ENCODE peak calls at places on chromosomes 11 and 22, in four cellular contexts. Y is GM12878, T is K562, K is HepG2. I is an unnamed sample.

GRCh38 chr11:74604311-74604710 is 11.9 kb downstream of the POLD3 start:
- DNase-seq in Y (no peak), K (no peak), T (no peak), I (no peak)

GRCh38 chr11:69173326-69173725 is 17.6 kb downstream of the SMIM38 start:
- DNase-seq in Y (no peak), T (no peak), K (no peak), I (no peak)

GRCh38 chr11:70073188-70073817 is 4.8 kb upstream of the ANO1 start:
- DNase-seq in K (no peak), T (no peak), Y (no peak), I (peak)

GRCh38 chr11:16917941-16918340 is 96.3 kb downstream of the PLEKHA7 start:
- DNase-seq in T (no peak), K (no peak), Y (no peak), I (no peak)

GRCh38 chr11:119771210-119771770 is 42.3 kb upstream of the NECTIN1 start:
- DNase-seq in K (no peak), Y (no peak), T (no peak), I (no peak)

GRCh38 chr11:126229782-126230540 is 18.4 kb downstream of the FAM118B start:
- DNase-seq in T (no peak), K (no peak), Y (no peak), I (no peak)

GRCh38 chr11:69884286-69884685 is 65.1 kb upstream of the FGF3 start:
- DNase-seq in Y (no peak), T (no peak), K (no peak), I (no peak)

GRCh38 chr11:120403966-120404365 is 67.8 kb downstream of the ARHGEF12 start:
- DNase-seq in Y (no peak), T (no peak), K (no peak), I (no peak)

GRCh38 chr11:111309516-111309915 is 11.2 kb downstream of the POU2AF3 start:
- DNase-seq in T (no peak), K (no peak), Y (no peak), I (no peak)

GRCh38 chr22:36510384-36510783 is 3.5 kb upstream of the FOXRED2 start:
- DNase-seq in Y (no peak), T (no peak), K (no peak), I (no peak)

GRCh38 chr11:108601150-108601549 is 7.6 kb upstream of the EXPH5 start:
- DNase-seq in Y (no peak), K (no peak), T (no peak), I (no peak)

GRCh38 chr11:35257287-35257686 is 118.3 kb downstream of the CD44 start:
- DNase-seq in Y (peak), K (no peak), T (no peak), I (no peak)

GRCh38 chr11:130908770-130909625 is 7.3 kb downstream of the SNX19 start:
- DNase-seq in K (no peak), Y (no peak), T (no peak), I (no peak)

GRCh38 chr22:41341990-41342389 is 39.8 kb upstream of the TEF start:
- DNase-seq in Y (peak), T (no peak), K (no peak), I (no peak)

GRCh38 chr11:59025097-59025496 is 61.0 kb upstream of the GLYATL1B start:
- DNase-seq in Y (no peak), K (peak), T (no peak), I (no peak)

GRCh38 chr22:20750461-20751184 is 23.3 kb upstream of the SERPIND1 start:
- DNase-seq in T (peak), K (no peak), Y (peak), I (no peak)

GRCh38 chr11:12803086-12803826 is 129.0 kb downstream of the TEAD1 start:
- DNase-seq in K (no peak), Y (no peak), T (no peak), I (no peak)

GRCh38 chr11:77776455-77776854 is 44.1 kb downstream of the RSF1 start:
- DNase-seq in K (peak), T (peak), Y (no peak), I (no peak)

GRCh38 chr22:24315367-24315781 is 44.7 kb downstream of the SPECC1L start:
- DNase-seq in T (no peak), K (peak), Y (no peak), I (no peak)

GRCh38 chr11:46675288-46675851 is 25.0 kb downstream of the ARHGAP1 start:
- DNase-seq in K (peak), Y (no peak), T (no peak), I (no peak)

GRCh38 chr11:75471134-75471943 is 38.3 kb upstream of the KLHL35 start:
- DNase-seq in T (no peak), K (no peak), Y (no peak), I (no peak)

GRCh38 chr11:113949891-113950290 is 25.0 kb upstream of the HTR3A start:
- DNase-seq in T (no peak), Y (no peak), K (no peak), I (no peak)
- TF ChIP-seq CBX5 in T (no peak), Y (no peak), K (no peak), I (no peak)

DNA sequence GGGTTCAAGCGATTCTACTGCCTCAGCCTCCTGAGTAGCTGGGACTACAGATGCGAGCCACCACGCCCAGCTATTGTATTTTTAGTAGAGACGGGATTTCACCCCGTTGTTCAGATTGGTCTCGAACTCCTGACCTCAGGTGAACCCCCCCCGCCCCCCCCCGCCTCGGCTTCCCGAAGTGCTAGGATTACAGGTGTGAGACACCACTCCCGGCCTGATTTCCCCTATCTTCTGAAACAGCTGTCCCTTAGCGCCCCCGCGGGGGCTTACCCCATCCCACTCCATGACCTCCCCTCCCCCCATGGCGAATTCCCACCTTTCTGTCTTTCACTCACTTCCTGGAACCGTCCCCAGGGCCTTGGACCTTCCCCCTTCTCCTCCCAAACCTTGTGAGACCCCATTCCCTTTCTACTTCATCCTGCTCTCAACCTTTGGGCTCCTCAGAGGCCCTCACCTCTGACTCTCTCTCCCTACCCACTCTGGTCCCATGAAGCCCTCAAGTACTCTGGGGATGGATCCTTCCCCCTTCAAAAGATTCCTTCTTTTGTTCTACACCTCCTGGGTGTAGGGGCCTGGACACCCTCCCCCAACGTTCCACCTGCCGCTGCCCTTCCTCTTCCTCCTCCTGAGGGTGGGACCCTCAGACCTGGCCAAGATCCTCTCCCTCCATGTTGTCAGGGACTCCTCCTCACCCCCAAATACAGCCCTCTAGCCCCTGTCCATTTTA is 936 bp downstream of the PRDX5 start:
- DNase-seq in T (peak), Y (no peak), K (no peak), I (no peak)
- H2AFZ ChIP-seq in T (no peak), Y (no peak), K (no peak), I (no peak)

GRCh38 chr11:104222464-104222863 is 58.5 kb upstream of the PDGFD start:
- DNase-seq in T (no peak), K (no peak), Y (no peak), I (no peak)
- TF ChIP-seq CBX5 in T (no peak), K (no peak), Y (no peak), I (no peak)

GRCh38 chr11:9136731-9137130 is 45.3 kb upstream of the SCUBE2 start:
- DNase-seq in T (no peak), K (no peak), Y (no peak), I (no peak)

GRCh38 chr11:9138612-9139579 is 47.5 kb upstream of the SCUBE2 start:
- DNase-seq in T (no peak), K (peak), Y (no peak), I (peak)

GRCh38 chr11:9138133-9138453 is 46.7 kb upstream of the SCUBE2 start:
- DNase-seq in T (no peak), Y (no peak), K (no peak), I (no peak)

GRCh38 chr11:9139628-9140357 is 48.4 kb upstream of the SCUBE2 start:
- DNase-seq in T (no peak), Y (no peak), K (no peak), I (no peak)

GRCh38 chr11:9137293-9138132 is 46.1 kb upstream of the SCUBE2 start:
- DNase-seq in Y (peak), K (peak), T (peak), I (peak)
- H2AFZ ChIP-seq in Y (no peak), K (no peak), T (no peak), I (no peak)

DNA sequence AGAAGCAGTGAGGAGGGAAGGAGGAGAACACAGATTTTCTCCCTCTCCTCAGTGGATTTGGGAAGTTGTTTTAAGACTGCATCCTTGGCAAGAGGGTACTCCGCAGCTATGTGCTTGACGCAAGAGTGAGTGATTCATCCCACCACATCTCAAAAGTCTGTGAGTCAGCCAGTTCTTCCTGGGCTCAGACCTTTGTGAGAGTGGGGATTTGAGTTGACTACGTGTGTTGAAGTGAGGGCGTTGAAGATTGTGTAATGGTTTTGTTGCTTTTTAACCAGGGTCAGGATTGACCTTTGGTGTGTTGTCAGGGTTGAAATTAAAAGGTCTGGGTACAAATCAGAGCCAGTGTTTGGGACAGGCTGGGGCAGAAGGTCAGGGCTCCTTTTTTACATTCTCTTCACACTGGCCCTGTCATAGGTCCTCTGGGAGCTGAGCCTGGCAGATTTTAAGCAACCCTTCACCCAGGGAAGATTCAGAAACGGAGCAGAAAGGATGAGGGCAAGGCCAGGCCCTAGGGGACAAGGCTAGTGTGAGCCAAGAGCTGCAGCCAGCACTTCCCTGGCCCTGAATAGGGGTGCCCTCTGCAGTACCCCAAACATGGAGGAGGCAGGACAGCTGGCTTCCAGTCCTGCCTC is 4.2 kb upstream of the C11orf86 start:
- DNase-seq in Y (no peak), K (peak), T (peak), I (no peak)
- TF ChIP-seq CBX5 in Y (no peak), K (peak), T (no peak), I (no peak)

DNA sequence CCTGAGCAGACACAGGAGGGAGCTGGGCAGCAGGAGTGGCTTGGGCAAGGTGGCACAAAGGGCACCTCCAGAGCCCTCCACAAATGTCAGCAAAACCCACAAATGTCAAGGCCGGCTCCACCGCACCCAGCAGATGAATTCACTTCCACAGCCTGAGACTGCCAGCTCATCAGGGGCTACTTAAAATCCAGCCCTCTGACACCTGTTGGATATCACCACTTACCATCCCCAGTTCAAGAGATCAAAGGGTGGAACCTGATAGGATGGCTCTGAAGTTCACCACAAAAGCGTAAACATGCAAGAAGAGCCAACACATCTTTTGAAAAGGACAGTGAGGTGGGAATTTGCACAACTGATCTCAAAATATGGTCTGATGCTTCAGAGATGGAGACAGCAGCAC is 168.6 kb upstream of the GRK3 start:
- DNase-seq in T (no peak), Y (no peak), K (peak), I (no peak)
- H2AFZ ChIP-seq in T (no peak), Y (no peak), K (no peak), I (no peak)

GRCh38 chr11:22753401-22753800 is 76.2 kb downstream of the SVIP start:
- DNase-seq in K (no peak), Y (no peak), T (no peak), I (no peak)
- TF ChIP-seq CBX5 in K (no peak), Y (no peak), T (no peak), I (no peak)

GRCh38 chr11:803467-803742 is 1.6 kb downstream of the PIDD1 start:
- DNase-seq in K (no peak), T (no peak), Y (no peak), I (no peak)

GRCh38 chr11:802018-802617 is 2.9 kb downstream of the PIDD1 start:
- DNase-seq in K (no peak), T (no peak), Y (no peak), I (no peak)

GRCh38 chr11:803770-804598 is 1.0 kb downstream of the PIDD1 start:
- DNase-seq in K (no peak), T (no peak), Y (no peak), I (no peak)

GRCh38 chr11:802693-803466 is 2.2 kb downstream of the PIDD1 start:
- DNase-seq in T (no peak), K (no peak), Y (no peak), I (no peak)

GRCh38 chr11:804599-804964 is 449 bp downstream of the PIDD1 start:
- DNase-seq in K (no peak), T (no peak), Y (no peak), I (no peak)
- H2AFZ ChIP-seq in K (no peak), T (peak), Y (peak), I (no peak)

DNA sequence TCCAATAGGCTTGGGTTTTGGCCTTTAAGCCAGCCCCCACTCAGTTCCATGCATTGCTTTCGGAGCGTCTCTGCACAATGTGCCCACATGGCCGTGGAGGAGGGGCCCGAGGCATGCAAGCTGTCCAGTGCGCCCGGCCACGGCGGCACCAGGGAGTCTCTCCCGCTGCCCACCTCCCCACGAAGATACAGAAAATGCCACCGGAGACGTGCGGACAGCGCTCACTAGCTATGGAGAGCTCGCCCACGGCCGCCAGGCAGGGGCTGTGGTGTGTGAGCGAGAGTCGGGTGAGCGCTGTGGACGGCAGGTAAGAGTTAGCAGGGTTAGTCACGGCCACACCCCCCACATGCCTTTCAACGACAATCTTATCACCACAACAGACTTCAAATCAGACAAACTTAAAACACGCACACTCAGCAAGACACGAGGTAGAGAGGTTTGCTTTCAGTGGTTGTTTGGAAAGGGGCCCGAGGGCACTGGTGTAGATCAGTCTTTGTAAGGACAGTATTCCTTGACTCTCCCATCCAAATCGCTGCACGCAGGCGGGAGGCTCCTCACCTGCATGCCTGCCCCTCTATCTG is 18.7 kb upstream of the BID start:
- DNase-seq in T (no peak), Y (no peak), K (no peak), I (no peak)
- TF ChIP-seq CBX5 in T (no peak), Y (no peak), K (no peak), I (no peak)

GRCh38 chr11:10580625-10581024 is 12.2 kb upstream of the LYVE1 start:
- DNase-seq in Y (no peak), T (no peak), K (no peak), I (no peak)

GRCh38 chr11:10584071-10584501 is 15.6 kb upstream of the LYVE1 start:
- DNase-seq in Y (no peak), T (peak), K (no peak), I (no peak)

GRCh38 chr11:10579700-10580099 is 11.2 kb upstream of the LYVE1 start:
- DNase-seq in T (no peak), K (no peak), Y (no peak), I (no peak)

GRCh38 chr11:10575999-10576398 is 7.5 kb upstream of the LYVE1 start:
- DNase-seq in Y (no peak), T (no peak), K (no peak), I (no peak)

DNA sequence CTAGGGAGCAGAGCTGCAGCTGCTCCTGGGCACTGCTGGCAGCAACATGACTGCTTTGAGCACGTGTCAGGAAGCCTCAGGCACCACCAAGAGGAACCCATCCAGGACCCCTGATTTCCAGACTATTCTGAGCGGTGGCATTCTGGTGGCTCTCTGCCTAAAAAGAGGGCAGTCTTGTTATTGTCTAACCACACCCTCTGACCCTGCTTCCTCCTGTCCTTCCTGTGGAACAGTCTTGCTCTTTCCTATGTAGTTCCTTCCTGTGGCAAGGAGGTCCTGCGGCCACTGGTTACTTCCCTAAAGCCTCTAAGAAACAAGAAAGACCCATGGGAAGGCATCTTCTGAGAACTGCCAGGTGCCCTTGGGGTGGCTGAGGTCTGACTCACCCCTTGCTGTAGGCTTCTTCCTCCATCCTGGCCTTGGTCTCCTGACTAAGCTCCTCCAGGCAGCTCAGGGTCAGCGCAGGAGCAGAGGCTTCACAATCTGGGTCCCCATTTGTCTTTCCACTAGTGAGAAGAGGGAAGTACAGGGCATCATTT is 13.1 kb upstream of the LYVE1 start:
- DNase-seq in K (no peak), Y (no peak), T (peak), I (no peak)
- H2AFZ ChIP-seq in K (no peak), Y (no peak), T (peak), I (no peak)